ENCODE peak calls at places on chromosome 7, in four cellular contexts. D is GM12878, C is IMR-90, X is endothelial cell of umbilical vein. I is an unnamed sample.

GRCh38 chr7:131013716-131014115 is 279.7 kb upstream of the KLF14 start:
- DNase-seq in D (no peak), C (no peak), X (no peak), I (no peak)

GRCh38 chr7:37068902-37069301 is 344.6 kb upstream of the AOAH start:
- DNase-seq in D (no peak), C (no peak), X (no peak), I (no peak)

GRCh38 chr7:68269410-68269809 is 1272.8 kb downstream of the TYW1 start:
- DNase-seq in C (no peak), D (no peak), X (no peak), I (no peak)

GRCh38 chr7:19665399-19666008 is 43.3 kb downstream of the POLR1F start:
- DNase-seq in C (peak; percentile 50), D (no peak), X (peak; percentile 31), I (peak; percentile 35)

GRCh38 chr7:132769280-132769679 is 193.0 kb upstream of the PLXNA4 start:
- DNase-seq in D (no peak), C (no peak), X (no peak), I (no peak)

GRCh38 chr7:91940171-91940570 is 491 bp upstream of the AKAP9 start:
- DNase-seq in D (no peak), X (peak; percentile 46), C (no peak), I (peak; percentile 61)

GRCh38 chr7:13742126-13742525 is 247.3 kb downstream of the ETV1 start:
- DNase-seq in C (peak; percentile 28), X (no peak), D (no peak), I (peak; percentile 9)

GRCh38 chr7:69367785-69368184 is 230.5 kb upstream of the AUTS2 start:
- DNase-seq in C (no peak), D (no peak), X (no peak), I (no peak)

GRCh38 chr7:45151967-45152366 is 5.6 kb upstream of the RAMP3 start:
- DNase-seq in X (no peak), D (no peak), C (no peak), I (no peak)

GRCh38 chr7:2666588-2667250 is 21.3 kb upstream of the AMZ1 start:
- DNase-seq in D (no peak), C (no peak), X (no peak), I (no peak)

GRCh38 chr7:98210513-98211220 is 572 bp upstream of the BHLHA15 start:
- DNase-seq in D (no peak), X (no peak), C (no peak), I (no peak)

GRCh38 chr7:134513169-134513752 is 14.1 kb upstream of the AKR1B10 start:
- DNase-seq in D (peak; percentile 8), C (peak; percentile 63), X (peak; percentile 50), I (peak; percentile 70)

GRCh38 chr7:81013036-81013435 is 94.2 kb upstream of the SEMA3C start:
- DNase-seq in D (no peak), X (no peak), C (peak; percentile 48), I (no peak)

GRCh38 chr7:44267178-44267577 is 58.2 kb downstream of the CAMK2B start:
- DNase-seq in X (no peak), D (no peak), C (no peak), I (no peak)

GRCh38 chr7:122887198-122887597 is 938 bp upstream of the CADPS2 start:
- DNase-seq in C (peak; percentile 16), D (no peak), X (peak; percentile 83), I (peak; percentile 17)

GRCh38 chr7:79868010-79868409 is 266.6 kb upstream of the GNAI1 start:
- DNase-seq in C (peak; percentile 12), X (no peak), D (no peak), I (no peak)

GRCh38 chr7:127417346-127417745 is 24.8 kb upstream of the ZNF800 start:
- DNase-seq in X (no peak), C (no peak), D (peak; percentile 21), I (no peak)

GRCh38 chr7:92631067-92631829 is 41.1 kb upstream of the FAM133B start:
- DNase-seq in C (no peak), D (no peak), X (no peak), I (peak; percentile 39)

GRCh38 chr7:64875658-64876406 is 27.2 kb upstream of the ZNF273 start:
- DNase-seq in X (no peak), D (no peak), C (no peak), I (no peak)

GRCh38 chr7:44791278-44792219 is 4.9 kb upstream of the PPIA start:
- DNase-seq in D (no peak), C (peak; percentile 73), X (no peak), I (no peak)

GRCh38 chr7:24982917-24983316 is 2.9 kb upstream of the OSBPL3 start:
- DNase-seq in C (no peak), D (no peak), X (no peak), I (peak; percentile 43)

GRCh38 chr7:98483964-98484545 is 83.2 kb upstream of the BAIAP2L1 start:
- DNase-seq in C (no peak), D (no peak), X (no peak), I (no peak)

GRCh38 chr7:135169141-135169935 is 1.2 kb downstream of the CYREN start:
- DNase-seq in X (peak; percentile 26), D (no peak), C (peak; percentile 59), I (peak; percentile 89)

GRCh38 chr7:139601176-139601575 is 77.7 kb downstream of the CLEC2L start:
- DNase-seq in C (no peak), X (no peak), D (no peak), I (no peak)
- H3K36me3 ChIP-seq in C (peaks cover 61% of the 10 kb centered on the region), X (peaks cover 21% of the 10 kb centered on the region), D (peaks cover 12% of the 10 kb centered on the region), I (peaks cover 24% of the 10 kb centered on the region)

GRCh38 chr7:48300301-48300700 is 129.0 kb downstream of the ABCA13 start:
- DNase-seq in D (no peak), X (no peak), C (no peak), I (no peak)
- TF ChIP-seq FOS in D (no peak), X (no peak), C (no peak), I (no peak)

DNA sequence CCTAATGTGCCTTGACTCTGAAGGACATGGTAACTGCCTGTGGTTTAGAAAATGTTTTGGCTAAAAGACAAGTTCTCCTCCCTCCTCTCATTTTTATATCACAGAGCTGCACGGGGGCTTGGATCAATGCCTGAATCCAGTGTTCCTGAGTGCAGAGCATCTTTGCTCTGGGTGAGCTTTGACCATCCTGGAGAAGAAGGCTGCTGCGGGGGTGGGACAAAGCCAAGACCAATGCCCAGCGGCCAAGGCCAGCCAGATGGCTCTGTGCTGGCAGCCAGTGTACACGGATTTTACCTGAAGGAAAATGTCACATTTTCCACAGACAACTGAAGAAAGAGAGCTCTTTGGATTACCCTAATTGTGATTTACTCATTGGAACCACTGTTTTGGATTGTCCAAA is 102.0 kb upstream of the TARP start:
- DNase-seq in X (no peak), D (no peak), C (no peak), I (no peak)
- H3K36me3 ChIP-seq in X (no peaks in the 10 kb centered on the region), D (no peaks in the 10 kb centered on the region), C (no peaks in the 10 kb centered on the region), I (peaks cover 65% of the 10 kb centered on the region)

DNA sequence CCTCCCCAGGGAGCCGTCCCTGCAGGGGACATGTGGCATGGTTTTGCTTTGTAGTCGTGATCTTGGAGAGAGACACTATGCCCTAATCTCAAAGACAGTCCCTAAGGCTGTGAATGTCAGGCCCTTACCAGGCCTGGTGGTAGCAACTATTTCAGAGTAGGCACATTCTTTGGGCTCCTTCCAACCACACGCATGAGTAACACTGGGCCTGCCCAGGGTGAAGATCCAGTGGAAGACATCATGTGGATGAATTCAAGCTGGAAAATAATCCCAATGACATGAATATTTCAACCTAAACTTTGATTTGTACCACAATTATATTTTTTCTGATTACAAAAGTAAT is 39.5 kb upstream of the INSIG1 start:
- DNase-seq in X (peak; percentile 12), C (peak; percentile 79), D (no peak), I (no peak)
- TF ChIP-seq FOS in X (no peak), C (peak; percentile 13), D (no peak), I (no peak)

DNA sequence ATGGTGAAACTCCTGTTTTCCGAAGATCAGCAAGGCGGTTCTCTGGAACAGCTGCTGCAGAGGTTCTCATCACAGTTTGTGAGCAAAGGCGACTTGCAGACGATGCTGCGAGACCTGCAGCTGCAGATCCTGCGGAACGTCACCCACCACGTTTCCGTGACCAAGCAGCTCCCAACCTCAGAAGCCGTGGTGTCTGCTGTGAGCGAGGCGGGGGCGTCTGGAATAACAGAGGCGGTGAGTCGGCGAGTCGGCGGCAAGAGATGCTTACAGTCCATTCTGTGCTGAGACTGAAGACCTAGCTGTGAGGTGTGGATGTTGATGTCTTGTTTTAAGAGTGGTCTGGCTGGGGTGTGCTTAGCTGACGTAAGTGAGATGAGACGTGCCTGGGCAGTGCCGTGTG is 16.2 kb upstream of the GET4 start:
- DNase-seq in C (no peak), X (no peak), D (no peak), I (no peak)
- H3K36me3 ChIP-seq in C (peaks cover 66% of the 10 kb centered on the region), X (peaks cover 40% of the 10 kb centered on the region), D (peaks cover 23% of the 10 kb centered on the region), I (peaks cover 87% of the 10 kb centered on the region)

I was measured in K562.